ENCODE peak calls at places on chromosomes 12 and 14, in four cellular contexts. H is thoracic aorta, A is OCI-LY7, O is NCI-H774. S is an unnamed sample.
A peak's percentile ranks its signal among the peaks of the same experiment; 100 is the strongest.

GRCh38 chr12:77337327-77337726 is 272.0 kb upstream of the E2F7 start:
- DNase-seq in H (no peak), A (no peak), O (peak; percentile 13), S (no peak)

GRCh38 chr12:16499617-16500016 is 106.3 kb downstream of the LMO3 start:
- DNase-seq in H (no peak), A (no peak), O (no peak), S (no peak)

GRCh38 chr14:101505216-101505970 is 55.9 kb upstream of the DIO3 start:
- DNase-seq in H (no peak), A (no peak), O (no peak), S (no peak)

GRCh38 chr12:132249747-132250478 is 79.5 kb downstream of the GALNT9 start:
- DNase-seq in H (no peak), A (no peak), O (no peak), S (no peak)

GRCh38 chr12:57590892-57591566 is at the start of gene PIP4K2C:
- DNase-seq in H (no peak), A (peak; percentile 94), O (peak; percentile 94), S (peak; percentile 81)

GRCh38 chr12:104182144-104182543 is 33.4 kb upstream of the TXNRD1 start:
- DNase-seq in H (peak; percentile 61), A (no peak), O (no peak), S (peak; percentile 71)

GRCh38 chr14:36194645-36195044 is 18.1 kb upstream of the PTCSC3 start:
- DNase-seq in H (no peak), A (no peak), O (peak; percentile 27), S (no peak)

GRCh38 chr12:127445583-127445982 is 821.4 kb upstream of the TMEM132C start:
- DNase-seq in H (no peak), A (no peak), O (no peak), S (no peak)

GRCh38 chr12:55250944-55251343 is 6.5 kb downstream of the OR6C74 start:
- DNase-seq in H (no peak), A (no peak), O (no peak), S (no peak)

GRCh38 chr12:50314629-50315312 is 31.5 kb upstream of the LIMA1 start:
- DNase-seq in H (no peak), A (peak; percentile 50), O (peak; percentile 11), S (no peak)

GRCh38 chr14:24051789-24052655 is at the start of gene CARMIL3:
- DNase-seq in H (no peak), A (peak; percentile 75), O (peak; percentile 72), S (peak; percentile 52)

GRCh38 chr12:3170423-3171194 is 93.4 kb downstream of the TSPAN9 start:
- DNase-seq in H (no peak), A (no peak), O (no peak), S (no peak)

GRCh38 chr12:127389923-127390322 is 877.0 kb upstream of the TMEM132C start:
- DNase-seq in H (no peak), A (no peak), O (no peak), S (no peak)

GRCh38 chr12:103326190-103326589 is 169.6 kb downstream of the C12orf42 start:
- DNase-seq in H (no peak), A (peak; percentile 33), O (no peak), S (no peak)

GRCh38 chr12:43551971-43552559 is at the start of gene ADAMTS20:
- DNase-seq in H (no peak), A (no peak), O (no peak), S (no peak)

GRCh38 chr14:81256289-81256960 is 35.7 kb upstream of the GTF2A1 start:
- DNase-seq in H (no peak), A (peak; percentile 54), O (no peak), S (no peak)

GRCh38 chr14:75514673-75515630 is 7.3 kb upstream of the BATF start:
- DNase-seq in H (no peak), A (peak; percentile 24), O (no peak), S (peak; percentile 26)

GRCh38 chr12:9405861-9406563 is 197.8 kb upstream of the PZP start:
- DNase-seq in H (no peak), A (no peak), O (no peak), S (no peak)

GRCh38 chr14:84064296-84064695 is 1465.6 kb upstream of the FLRT2 start:
- DNase-seq in H (no peak), A (no peak), O (no peak), S (no peak)

GRCh38 chr12:1907652-1908611 is 10.5 kb downstream of the CACNA2D4 start:
- DNase-seq in H (no peak), A (no peak), O (peak; percentile 56), S (no peak)

GRCh38 chr14:92685784-92686355 is 62.6 kb downstream of the LGMN start:
- DNase-seq in H (no peak), A (no peak), O (no peak), S (no peak)

GRCh38 chr12:12561305-12562015 is 1.2 kb downstream of the DUSP16 start:
- DNase-seq in H (peak; percentile 16), A (peak; percentile 53), O (no peak), S (peak; percentile 70)

GRCh38 chr14:101475468-101476257 is 85.6 kb upstream of the DIO3 start:
- DNase-seq in H (no peak), A (no peak), O (no peak), S (no peak)

GRCh38 chr12:75721231-75721641 is 209.8 kb upstream of the KRR1 start:
- DNase-seq in H (no peak), A (no peak), O (no peak), S (no peak)

GRCh38 chr14:36591482-36591881 is 9.1 kb upstream of the NKX2-8 start:
- DNase-seq in H (no peak), A (no peak), O (no peak), S (no peak)

GRCh38 chr14:75123991-75124390 is 2.9 kb downstream of the NEK9 start:
- DNase-seq in H (no peak), A (no peak), O (no peak), S (no peak)

GRCh38 chr12:12749433-12749832 is 32.3 kb downstream of the CDKN1B start:
- DNase-seq in H (no peak), A (no peak), O (peak; percentile 47), S (no peak)

GRCh38 chr12:70002097-70002911 is 177.3 kb downstream of the MYRFL start:
- DNase-seq in H (no peak), A (no peak), O (no peak), S (peak; percentile 40)

GRCh38 chr12:6302621-6303020 is 7.9 kb upstream of the PLEKHG6 start:
- DNase-seq in H (no peak), A (no peak), O (no peak), S (no peak)

GRCh38 chr14:69948311-69948710 is 69.1 kb downstream of the SMOC1 start:
- DNase-seq in H (no peak), A (no peak), O (no peak), S (no peak)

GRCh38 chr12:50934981-50935807 is 17.1 kb upstream of the HIGD1C start:
- DNase-seq in H (no peak), A (no peak), O (no peak), S (no peak)

GRCh38 chr12:739349-739748 is 13.0 kb upstream of the WNK1 start:
- DNase-seq in H (no peak), A (no peak), O (no peak), S (no peak)

GRCh38 chr14:49923442-49923841 is 30.6 kb downstream of the ARF6 start:
- DNase-seq in H (no peak), A (no peak), O (no peak), S (no peak)

GRCh38 chr14:58540693-58541092 is 97.1 kb upstream of the DACT1 start:
- DNase-seq in H (no peak), A (no peak), O (no peak), S (no peak)

GRCh38 chr12:79883216-79883615 is 51.7 kb downstream of the PPP1R12A start:
- DNase-seq in H (no peak), A (no peak), O (no peak), S (no peak)